ENCODE peak calls at places on chromosomes 5 and 9, in ten cellular contexts. One of them, this sample, is unnamed.

GRCh38 chr5:171483453-171484177 is 64.2 kb downstream of the FGF18 start:
- DNase-seq in A549: no peak
- DNase-seq in K562: no peak
- DNase-seq in tibial nerve: peak
- DNase-seq in stomach: no peak
- DNase-seq in H1: no peak
- DNase-seq in transverse colon: peak
- DNase-seq in SK-N-SH: peak
- DNase-seq in GM12878: no peak
- DNase-seq in upper lobe of left lung: no peak
- DNase-seq in this sample: peak

GRCh38 chr5:7850533-7851239 is at the start of gene CFAP90:
- DNase-seq in A549: peak
- DNase-seq in K562: no peak
- DNase-seq in tibial nerve: no peak
- DNase-seq in stomach: peak
- DNase-seq in H1: no peak
- DNase-seq in transverse colon: peak
- DNase-seq in SK-N-SH: peak
- DNase-seq in GM12878: no peak
- DNase-seq in upper lobe of left lung: peak
- DNase-seq in this sample: peak

GRCh38 chr5:107812570-107813141 is 141.9 kb upstream of the EFNA5 start:
- DNase-seq in A549: no peak
- DNase-seq in K562: no peak
- DNase-seq in tibial nerve: no peak
- DNase-seq in stomach: no peak
- DNase-seq in H1: no peak
- DNase-seq in transverse colon: no peak
- DNase-seq in SK-N-SH: no peak
- DNase-seq in GM12878: peak
- DNase-seq in upper lobe of left lung: no peak
- DNase-seq in this sample: no peak

GRCh38 chr5:89473196-89473595 is 590.2 kb upstream of the MEF2C start:
- DNase-seq in A549: no peak
- DNase-seq in K562: no peak
- DNase-seq in tibial nerve: no peak
- DNase-seq in stomach: no peak
- DNase-seq in H1: no peak
- DNase-seq in transverse colon: no peak
- DNase-seq in SK-N-SH: no peak
- DNase-seq in GM12878: no peak
- DNase-seq in upper lobe of left lung: no peak
- DNase-seq in this sample: no peak

GRCh38 chr5:149227168-149227826 is 44.4 kb upstream of the AFAP1L1 start:
- DNase-seq in A549: peak
- DNase-seq in K562: no peak
- DNase-seq in tibial nerve: no peak
- DNase-seq in stomach: no peak
- DNase-seq in H1: no peak
- DNase-seq in transverse colon: no peak
- DNase-seq in SK-N-SH: no peak
- DNase-seq in GM12878: no peak
- DNase-seq in upper lobe of left lung: no peak
- DNase-seq in this sample: no peak

GRCh38 chr9:114224247-114224610 is 68.9 kb downstream of the COL27A1 start:
- DNase-seq in A549: peak
- DNase-seq in K562: no peak
- DNase-seq in tibial nerve: no peak
- DNase-seq in stomach: no peak
- DNase-seq in H1: no peak
- DNase-seq in transverse colon: no peak
- DNase-seq in SK-N-SH: no peak
- DNase-seq in GM12878: no peak
- DNase-seq in upper lobe of left lung: no peak
- DNase-seq in this sample: no peak

GRCh38 chr9:95098391-95098921 is 219.1 kb downstream of the FANCC start:
- DNase-seq in A549: no peak
- DNase-seq in K562: no peak
- DNase-seq in tibial nerve: no peak
- DNase-seq in stomach: no peak
- DNase-seq in H1: no peak
- DNase-seq in transverse colon: no peak
- DNase-seq in SK-N-SH: no peak
- DNase-seq in GM12878: no peak
- DNase-seq in upper lobe of left lung: no peak
- DNase-seq in this sample: no peak

GRCh38 chr5:170219615-170220014 is 13.2 kb upstream of the C5orf58 start:
- DNase-seq in A549: peak
- DNase-seq in K562: no peak
- DNase-seq in tibial nerve: no peak
- DNase-seq in stomach: no peak
- DNase-seq in H1: no peak
- DNase-seq in transverse colon: no peak
- DNase-seq in SK-N-SH: no peak
- DNase-seq in GM12878: no peak
- DNase-seq in upper lobe of left lung: no peak
- DNase-seq in this sample: no peak

GRCh38 chr5:174837919-174838902 is 113.8 kb downstream of the MSX2 start:
- DNase-seq in A549: peak
- DNase-seq in K562: no peak
- DNase-seq in tibial nerve: no peak
- DNase-seq in stomach: no peak
- DNase-seq in H1: no peak
- DNase-seq in transverse colon: peak
- DNase-seq in SK-N-SH: peak
- DNase-seq in GM12878: no peak
- DNase-seq in upper lobe of left lung: no peak
- DNase-seq in this sample: no peak

GRCh38 chr5:122091942-122092600 is 14.0 kb upstream of the LOX start:
- DNase-seq in A549: peak
- DNase-seq in K562: peak
- DNase-seq in tibial nerve: no peak
- DNase-seq in stomach: no peak
- DNase-seq in H1: no peak
- DNase-seq in transverse colon: no peak
- DNase-seq in SK-N-SH: no peak
- DNase-seq in GM12878: no peak
- DNase-seq in upper lobe of left lung: no peak
- DNase-seq in this sample: no peak

GRCh38 chr5:33439905-33440481 is 772 bp upstream of the TARS1 start:
- DNase-seq in A549: no peak
- DNase-seq in K562: peak
- DNase-seq in tibial nerve: no peak
- DNase-seq in stomach: no peak
- DNase-seq in H1: no peak
- DNase-seq in transverse colon: no peak
- DNase-seq in SK-N-SH: no peak
- DNase-seq in GM12878: no peak
- DNase-seq in upper lobe of left lung: no peak
- DNase-seq in this sample: no peak

GRCh38 chr5:180791611-180792213 is 10.9 kb downstream of the MGAT1 start:
- DNase-seq in A549: no peak
- DNase-seq in K562: no peak
- DNase-seq in tibial nerve: no peak
- DNase-seq in stomach: no peak
- DNase-seq in H1: no peak
- DNase-seq in transverse colon: no peak
- DNase-seq in SK-N-SH: no peak
- DNase-seq in GM12878: no peak
- DNase-seq in upper lobe of left lung: no peak
- DNase-seq in this sample: no peak

GRCh38 chr9:136978073-136978864 is 965 bp downstream of the PTGDS start:
- DNase-seq in A549: peak
- DNase-seq in K562: peak
- DNase-seq in tibial nerve: peak
- DNase-seq in stomach: peak
- DNase-seq in H1: peak
- DNase-seq in transverse colon: peak
- DNase-seq in SK-N-SH: peak
- DNase-seq in GM12878: no peak
- DNase-seq in upper lobe of left lung: peak
- DNase-seq in this sample: peak

GRCh38 chr5:179230061-179230461 is 115.2 kb downstream of the ADAMTS2 start:
- DNase-seq in A549: no peak
- DNase-seq in K562: no peak
- DNase-seq in tibial nerve: no peak
- DNase-seq in stomach: no peak
- DNase-seq in H1: no peak
- DNase-seq in transverse colon: peak
- DNase-seq in SK-N-SH: peak
- DNase-seq in GM12878: no peak
- DNase-seq in upper lobe of left lung: peak
- DNase-seq in this sample: no peak

DNA sequence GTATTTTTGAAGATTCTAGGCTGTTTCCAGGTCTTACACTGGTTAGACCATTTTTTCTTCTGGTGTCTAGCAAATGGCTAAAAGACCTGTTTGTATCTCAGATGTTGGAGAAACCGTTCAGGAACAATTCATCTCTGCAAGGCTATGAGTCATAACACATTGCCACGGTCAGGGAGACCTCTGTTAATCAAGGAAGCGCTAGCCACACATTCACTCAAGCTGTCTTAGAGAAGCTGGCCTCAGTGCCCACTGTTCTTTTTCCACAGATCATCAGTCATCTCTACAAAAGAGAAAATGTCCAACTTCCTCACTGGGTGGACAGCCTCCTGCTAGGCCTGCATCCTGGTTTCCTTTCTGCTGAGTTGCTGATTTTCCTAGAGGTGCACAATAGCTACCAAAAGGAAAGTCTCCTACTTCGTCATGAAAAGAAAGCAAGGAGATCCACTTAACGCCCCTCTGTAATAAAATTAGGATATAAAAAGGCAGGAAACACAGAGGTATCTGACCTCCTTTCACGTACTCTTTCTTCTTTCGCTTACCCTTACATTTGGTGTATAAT is 360.4 kb downstream of the BNC2 start:
- DNase-seq in A549: no peak
- DNase-seq in K562: no peak
- DNase-seq in tibial nerve: no peak
- DNase-seq in stomach: no peak
- DNase-seq in H1: no peak
- DNase-seq in transverse colon: no peak
- DNase-seq in SK-N-SH: no peak
- DNase-seq in GM12878: no peak
- DNase-seq in upper lobe of left lung: no peak
- DNase-seq in this sample: no peak
- TF ChIP-seq EP300 in A549: no peak
- TF ChIP-seq EP300 in K562: no peak
- TF ChIP-seq EP300 in tibial nerve: no peak
- TF ChIP-seq EP300 in stomach: no peak
- TF ChIP-seq EP300 in H1: no peak
- TF ChIP-seq EP300 in transverse colon: no peak
- TF ChIP-seq EP300 in SK-N-SH: peak
- TF ChIP-seq EP300 in GM12878: no peak
- TF ChIP-seq EP300 in upper lobe of left lung: no peak
- TF ChIP-seq EP300 in this sample: no peak

DNA sequence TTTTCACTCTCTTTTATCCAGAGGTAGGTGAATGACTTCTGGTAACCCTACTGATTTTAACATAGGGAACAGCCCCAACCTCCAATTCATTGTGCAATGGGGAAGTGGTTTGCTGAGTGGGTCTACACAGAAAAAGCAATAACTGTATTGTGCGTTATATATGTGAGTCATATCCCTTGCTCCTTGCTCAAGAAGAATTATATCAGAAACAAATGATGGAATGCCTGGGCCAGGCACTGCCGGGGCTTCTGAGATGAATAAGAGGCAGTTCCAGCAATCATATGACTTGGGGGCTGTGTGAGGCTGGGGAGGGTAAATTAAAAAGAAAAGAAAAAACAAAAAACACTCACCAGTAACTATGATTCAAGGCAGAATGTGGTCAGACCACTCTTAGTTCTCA is 79.2 kb upstream of the ABCA1 start:
- DNase-seq in A549: peak
- DNase-seq in K562: no peak
- DNase-seq in tibial nerve: no peak
- DNase-seq in stomach: no peak
- DNase-seq in H1: no peak
- DNase-seq in transverse colon: peak
- DNase-seq in SK-N-SH: no peak
- DNase-seq in GM12878: no peak
- DNase-seq in upper lobe of left lung: peak
- DNase-seq in this sample: no peak
- TF ChIP-seq EP300 in A549: peak
- TF ChIP-seq EP300 in K562: no peak
- TF ChIP-seq EP300 in tibial nerve: peak
- TF ChIP-seq EP300 in stomach: no peak
- TF ChIP-seq EP300 in H1: no peak
- TF ChIP-seq EP300 in transverse colon: no peak
- TF ChIP-seq EP300 in SK-N-SH: peak
- TF ChIP-seq EP300 in GM12878: no peak
- TF ChIP-seq EP300 in upper lobe of left lung: no peak
- TF ChIP-seq EP300 in this sample: no peak

GRCh38 chr5:173352366-173353069 is 24.3 kb upstream of the STC2 start:
- DNase-seq in A549: no peak
- DNase-seq in K562: no peak
- DNase-seq in tibial nerve: no peak
- DNase-seq in stomach: no peak
- DNase-seq in H1: no peak
- DNase-seq in transverse colon: no peak
- DNase-seq in SK-N-SH: no peak
- DNase-seq in GM12878: no peak
- DNase-seq in upper lobe of left lung: no peak
- DNase-seq in this sample: no peak
- TF ChIP-seq EP300 in A549: no peak
- TF ChIP-seq EP300 in K562: no peak
- TF ChIP-seq EP300 in tibial nerve: no peak
- TF ChIP-seq EP300 in stomach: no peak
- TF ChIP-seq EP300 in H1: no peak
- TF ChIP-seq EP300 in transverse colon: no peak
- TF ChIP-seq EP300 in SK-N-SH: no peak
- TF ChIP-seq EP300 in GM12878: no peak
- TF ChIP-seq EP300 in upper lobe of left lung: no peak
- TF ChIP-seq EP300 in this sample: no peak

GRCh38 chr5:38154615-38155204 is 103.6 kb upstream of the EGFLAM start:
- DNase-seq in A549: no peak
- DNase-seq in K562: no peak
- DNase-seq in tibial nerve: no peak
- DNase-seq in stomach: no peak
- DNase-seq in H1: no peak
- DNase-seq in transverse colon: no peak
- DNase-seq in SK-N-SH: no peak
- DNase-seq in GM12878: peak
- DNase-seq in upper lobe of left lung: no peak
- DNase-seq in this sample: no peak
- TF ChIP-seq EP300 in A549: no peak
- TF ChIP-seq EP300 in K562: no peak
- TF ChIP-seq EP300 in tibial nerve: no peak
- TF ChIP-seq EP300 in stomach: no peak
- TF ChIP-seq EP300 in H1: no peak
- TF ChIP-seq EP300 in transverse colon: no peak
- TF ChIP-seq EP300 in SK-N-SH: no peak
- TF ChIP-seq EP300 in GM12878: no peak
- TF ChIP-seq EP300 in upper lobe of left lung: no peak
- TF ChIP-seq EP300 in this sample: no peak

GRCh38 chr5:144144956-144145751 is 25.3 kb downstream of the YIPF5 start:
- DNase-seq in A549: no peak
- DNase-seq in K562: no peak
- DNase-seq in tibial nerve: no peak
- DNase-seq in stomach: no peak
- DNase-seq in H1: no peak
- DNase-seq in transverse colon: no peak
- DNase-seq in SK-N-SH: no peak
- DNase-seq in GM12878: no peak
- DNase-seq in upper lobe of left lung: no peak
- DNase-seq in this sample: no peak
- TF ChIP-seq EP300 in A549: no peak
- TF ChIP-seq EP300 in K562: no peak
- TF ChIP-seq EP300 in tibial nerve: peak
- TF ChIP-seq EP300 in stomach: no peak
- TF ChIP-seq EP300 in H1: no peak
- TF ChIP-seq EP300 in transverse colon: no peak
- TF ChIP-seq EP300 in SK-N-SH: no peak
- TF ChIP-seq EP300 in GM12878: no peak
- TF ChIP-seq EP300 in upper lobe of left lung: no peak
- TF ChIP-seq EP300 in this sample: no peak